ENCODE peak calls at places on chromosome 10, in five cellular contexts. G is HCT116, E is GM12878, Y is K562, P is HepG2. M is an unnamed sample.

GRCh38 chr10:126921974-126922525 is 16.8 kb downstream of the DOCK1 start:
- DNase-seq in G (peak), E (no peak), Y (no peak), P (no peak), M (no peak)

GRCh38 chr10:117476716-117477115 is 65.8 kb upstream of the EMX2 start:
- DNase-seq in G (no peak), E (no peak), Y (no peak), P (no peak), M (no peak)

GRCh38 chr10:61847640-61848039 is 53.9 kb upstream of the ARID5B start:
- DNase-seq in G (no peak), E (no peak), Y (no peak), P (no peak), M (no peak)

GRCh38 chr10:116324227-116324950 is at the start of gene CCDC172:
- DNase-seq in G (no peak), E (no peak), Y (no peak), P (no peak), M (no peak)

GRCh38 chr10:76547352-76547972 is 1090.1 kb downstream of the KCNMA1 start:
- DNase-seq in G (peak), E (no peak), Y (peak), P (peak), M (peak)

GRCh38 chr10:26571655-26572054 is 125.8 kb upstream of the PDSS1 start:
- DNase-seq in G (no peak), E (no peak), Y (no peak), P (peak), M (no peak)

GRCh38 chr10:96556003-96556402 is 30.8 kb downstream of the TM9SF3 start:
- DNase-seq in G (no peak), E (no peak), Y (no peak), P (peak), M (peak)

GRCh38 chr10:21317902-21318301 is 207.6 kb downstream of the SKIDA1 start:
- DNase-seq in G (no peak), E (no peak), Y (no peak), P (no peak), M (no peak)

GRCh38 chr10:104256335-104257080 is 1.8 kb downstream of the GSTO1 start:
- DNase-seq in G (no peak), E (no peak), Y (no peak), P (peak), M (no peak)

GRCh38 chr10:58836991-58837390 is 324.3 kb downstream of the BICC1 start:
- DNase-seq in G (no peak), E (no peak), Y (no peak), P (no peak), M (no peak)

GRCh38 chr10:21732067-21732772 is 198.2 kb downstream of the MLLT10 start:
- DNase-seq in G (peak), E (no peak), Y (peak), P (peak), M (no peak)

GRCh38 chr10:67385089-67385488 is 310.9 kb downstream of the CTNNA3 start:
- DNase-seq in G (no peak), E (no peak), Y (no peak), P (no peak), M (no peak)

GRCh38 chr10:6061056-6061455 is 1.1 kb downstream of the IL2RA start:
- DNase-seq in G (no peak), E (no peak), Y (no peak), P (no peak), M (no peak)

GRCh38 chr10:6065406-6065805 is 3.2 kb upstream of the IL2RA start:
- DNase-seq in G (no peak), E (no peak), Y (no peak), P (no peak), M (no peak)

GRCh38 chr10:6059506-6059905 is 2.7 kb downstream of the IL2RA start:
- DNase-seq in G (no peak), E (no peak), Y (no peak), P (no peak), M (no peak)

GRCh38 chr10:6064119-6064518 is 2.0 kb upstream of the IL2RA start:
- DNase-seq in G (no peak), E (no peak), Y (no peak), P (no peak), M (no peak)

DNA sequence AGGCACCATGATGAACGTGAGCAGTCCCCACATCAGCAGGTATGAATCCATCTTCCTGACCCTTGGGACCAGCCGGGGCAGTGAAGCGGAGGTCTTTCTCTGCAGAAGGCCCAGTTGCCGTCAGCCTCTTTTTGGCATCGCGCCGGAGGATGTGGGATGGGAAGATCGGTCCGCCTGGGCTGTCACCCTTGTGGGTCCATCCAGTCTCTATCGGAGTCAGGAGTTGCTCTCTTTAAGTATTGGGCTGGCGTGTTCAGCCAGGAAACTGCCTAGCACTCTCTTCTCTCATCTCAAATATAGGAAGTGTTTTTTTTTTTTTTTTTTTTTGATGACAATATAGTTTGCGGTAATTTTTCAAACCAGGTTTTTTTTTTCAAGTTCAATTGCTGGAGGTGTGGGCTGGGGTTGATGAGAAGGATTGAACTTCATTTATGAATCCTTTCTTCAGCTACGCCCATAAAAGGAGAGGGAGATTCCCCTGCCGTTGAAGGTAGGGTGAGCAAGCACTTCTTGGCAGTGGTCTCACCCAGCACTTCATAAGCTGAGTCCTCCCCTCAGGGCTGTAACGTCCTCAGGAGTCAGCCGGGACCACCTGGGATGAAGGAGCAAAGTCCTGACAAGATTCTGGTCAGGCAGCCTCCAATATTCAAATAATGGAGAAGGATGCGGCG is at the start of gene IL2RA:
- DNase-seq in G (no peak), E (no peak), Y (no peak), P (no peak), M (no peak)
- TF ChIP-seq JUND in G (no peak), E (no peak), Y (no peak), P (no peak), M (no peak)

GRCh38 chr10:98624963-98625362 is 178.2 kb upstream of the HPS1 start:
- DNase-seq in G (no peak), E (no peak), Y (no peak), P (no peak), M (no peak)
- TF ChIP-seq JUND in G (no peak), E (no peak), Y (no peak), P (no peak), M (no peak)

DNA sequence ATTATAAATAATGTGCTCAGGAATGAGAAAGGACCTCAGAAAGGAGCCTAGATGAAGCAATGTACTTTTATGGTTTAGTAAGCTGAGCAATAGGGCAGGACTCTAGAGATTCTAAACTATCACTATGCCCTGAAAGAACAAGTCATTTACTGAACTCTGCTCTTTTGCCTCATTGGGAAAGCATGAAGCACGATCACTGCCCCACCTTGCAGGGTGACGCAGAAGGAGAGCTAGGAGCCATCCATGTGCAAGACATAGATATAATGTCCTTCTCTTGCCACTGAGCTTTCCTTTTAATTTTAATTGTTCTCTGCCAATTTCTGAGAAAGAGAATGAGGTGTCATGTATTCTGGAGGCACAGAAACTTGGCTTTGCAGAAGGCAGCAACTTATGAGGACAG is 108.3 kb downstream of the SORCS1 start:
- DNase-seq in G (no peak), E (no peak), Y (peak), P (no peak), M (no peak)
- TF ChIP-seq JUND in G (no peak), E (no peak), Y (peak), P (no peak), M (no peak)

GRCh38 chr10:86415099-86415498 is 48.5 kb upstream of the GRID1 start:
- DNase-seq in G (no peak), E (no peak), Y (no peak), P (no peak), M (no peak)
- TF ChIP-seq JUND in G (no peak), E (no peak), Y (no peak), P (no peak), M (no peak)

DNA sequence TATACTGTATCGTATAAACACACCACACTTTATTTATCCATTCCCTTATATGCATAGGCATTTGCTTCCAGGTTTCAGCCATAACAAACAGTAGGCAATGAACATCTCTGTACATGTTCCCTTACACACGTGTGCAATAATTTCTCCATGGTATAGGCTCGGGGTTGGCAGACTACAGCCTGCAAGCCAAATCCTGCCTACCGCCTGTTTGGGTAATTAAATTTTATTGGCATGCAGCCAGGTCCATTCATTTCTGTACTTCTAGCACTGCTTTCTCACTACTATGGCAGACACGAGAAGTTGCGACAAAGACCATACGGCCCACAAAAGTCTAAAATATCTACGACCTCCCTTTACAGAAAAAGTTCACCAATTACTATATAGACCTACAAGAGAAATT is 100.7 kb downstream of the FGFR2 start:
- DNase-seq in G (no peak), E (no peak), Y (no peak), P (no peak), M (no peak)
- TF ChIP-seq JUND in G (no peak), E (no peak), Y (no peak), P (no peak), M (no peak)

DNA sequence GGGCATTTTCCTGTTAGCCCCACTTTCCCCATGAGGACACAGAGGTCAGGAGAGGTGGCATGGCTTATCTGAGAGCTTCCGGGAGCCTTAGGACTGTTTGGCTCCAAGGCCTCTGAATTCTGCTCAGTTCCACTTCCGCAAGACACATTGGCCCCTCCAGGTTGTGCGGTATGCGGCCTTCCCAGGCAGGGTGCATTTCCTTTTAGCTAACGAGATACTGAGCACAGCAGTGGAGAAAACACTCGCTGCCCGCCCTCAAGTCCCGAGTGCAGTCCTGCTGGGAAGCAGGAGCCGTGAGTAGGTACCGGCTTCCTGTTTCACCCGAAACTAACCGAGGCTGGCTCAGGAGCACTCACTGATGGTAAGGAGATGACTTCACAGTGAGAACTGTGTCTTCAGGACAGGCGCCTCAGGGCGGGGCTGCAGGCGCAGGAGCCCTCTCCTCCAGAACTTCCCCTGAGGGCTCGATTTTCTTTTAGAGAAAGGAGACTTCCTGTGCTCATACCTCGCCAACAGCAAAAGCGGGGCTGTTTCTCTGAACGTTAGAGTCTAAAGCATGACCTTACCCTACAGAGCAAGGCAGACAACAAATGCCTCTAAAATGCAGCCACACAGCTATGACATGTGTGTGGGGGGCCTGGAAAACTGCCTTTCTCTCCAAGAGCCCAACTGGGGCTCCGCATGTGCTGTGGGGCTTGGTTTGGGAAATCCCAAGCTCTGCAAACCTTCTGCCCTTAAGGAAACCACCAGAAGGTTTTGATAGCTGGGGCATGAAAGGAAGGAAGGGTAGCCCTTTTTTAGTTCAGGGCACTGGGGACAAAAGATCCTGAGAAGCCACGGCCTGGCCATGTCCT is 25.9 kb downstream of the RGS10 start:
- DNase-seq in G (no peak), E (peak), Y (peak), P (no peak), M (no peak)
- TF ChIP-seq JUND in G (no peak), E (no peak), Y (peak), P (no peak), M (no peak)

DNA sequence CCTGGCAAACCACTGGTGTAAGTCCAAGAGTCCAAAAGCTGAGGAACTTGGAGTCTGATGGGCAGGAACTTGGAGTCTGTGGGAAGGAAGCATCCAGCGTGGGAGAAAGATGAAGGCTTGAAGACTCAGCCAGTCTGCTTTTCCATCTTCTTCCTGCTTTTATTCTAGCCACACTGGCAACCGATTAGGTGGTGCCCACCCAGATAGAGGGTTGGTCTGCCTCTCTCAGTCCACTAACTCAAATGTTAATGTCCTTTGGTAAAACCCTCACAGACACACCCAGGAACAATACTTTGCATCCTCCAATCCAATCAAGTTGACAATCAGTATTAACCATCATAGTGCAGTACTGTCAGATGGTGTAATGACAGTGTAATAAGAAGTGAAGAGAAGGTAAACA is 119.2 kb downstream of the EPC1 start:
- DNase-seq in G (no peak), E (no peak), Y (no peak), P (no peak), M (no peak)
- TF ChIP-seq JUND in G (no peak), E (no peak), Y (no peak), P (no peak), M (no peak)

GRCh38 chr10:121926669-121927360 is 1.0 kb downstream of the ATE1 start:
- DNase-seq in G (no peak), E (no peak), Y (peak), P (no peak), M (no peak)

GRCh38 chr10:121927841-121928527 is at the start of gene ATE1:
- DNase-seq in G (peak), E (no peak), Y (peak), P (peak), M (peak)

GRCh38 chr10:121928528-121928884 is 675 bp upstream of the ATE1 start:
- DNase-seq in G (no peak), E (no peak), Y (no peak), P (no peak), M (no peak)

GRCh38 chr10:121926157-121926556 is 1.7 kb downstream of the ATE1 start:
- DNase-seq in G (no peak), E (no peak), Y (no peak), P (no peak), M (no peak)

DNA sequence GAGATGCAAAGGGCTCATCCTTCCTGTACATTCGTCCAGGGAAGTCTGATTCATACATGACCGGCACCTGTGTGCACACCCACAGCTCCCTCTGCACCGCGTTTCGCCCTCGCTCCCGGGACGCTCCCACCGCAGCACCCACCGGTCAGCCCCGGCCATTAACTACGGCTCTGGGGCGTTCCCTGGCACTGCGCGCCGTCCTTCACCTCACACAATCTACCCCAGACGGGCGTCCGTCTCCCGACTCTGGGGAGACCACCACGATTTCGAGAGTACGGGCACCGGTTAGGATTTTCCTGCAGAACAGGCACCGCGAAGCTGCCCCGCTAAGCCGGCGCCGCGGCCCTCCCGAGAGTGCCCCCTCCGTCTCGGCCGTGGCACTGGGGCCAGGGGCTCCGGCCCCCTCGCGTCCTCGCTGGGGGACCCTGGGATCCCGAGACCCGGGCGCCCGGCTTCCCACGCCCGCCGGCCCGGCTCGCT is 430 bp downstream of the ATE1 start:
- DNase-seq in G (peak), E (no peak), Y (no peak), P (peak), M (no peak)
- TF ChIP-seq JUND in G (no peak), E (no peak), Y (no peak), P (no peak), M (no peak)

DNA sequence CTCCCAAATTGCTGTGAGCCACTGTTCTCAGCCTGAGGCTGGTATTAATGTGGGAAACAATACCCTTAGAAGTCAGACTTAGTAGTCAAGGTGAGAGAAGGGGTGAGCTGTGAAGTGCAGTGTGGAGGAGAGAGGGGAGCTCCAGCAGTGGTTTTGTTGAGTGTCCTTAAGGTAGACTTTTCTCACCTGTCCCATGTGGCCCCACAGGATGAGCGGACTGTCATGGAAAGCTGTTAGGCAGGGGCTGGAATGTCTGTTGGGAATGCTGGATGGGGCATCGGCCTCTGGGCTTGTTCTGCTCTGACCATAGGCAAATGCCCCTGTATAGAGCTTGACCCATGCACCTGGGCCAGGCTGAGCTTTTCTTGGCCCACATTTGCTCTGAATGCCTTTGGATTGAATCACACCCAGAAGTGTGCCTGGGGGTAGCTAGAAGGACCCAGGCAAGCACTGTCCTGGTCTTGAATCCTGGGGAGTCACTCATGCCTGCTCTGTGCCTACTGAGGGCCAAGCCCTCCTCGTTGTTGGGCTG is 36.3 kb upstream of the SH2D4B start:
- DNase-seq in G (no peak), E (no peak), Y (no peak), P (no peak), M (no peak)
- TF ChIP-seq JUND in G (no peak), E (no peak), Y (no peak), P (no peak), M (no peak)

GRCh38 chr10:110429301-110429700 is 68.4 kb upstream of the DUSP5 start:
- DNase-seq in G (no peak), E (no peak), Y (no peak), P (no peak), M (no peak)
- TF ChIP-seq JUND in G (no peak), E (no peak), Y (no peak), P (no peak), M (no peak)

M was measured in T47D.